ENCODE peak calls at places on chromosomes 16 and 17, in six cellular contexts. F is endothelial cell of umbilical vein, M is prostate gland, S is body of pancreas, Z is ovary, G is gastrocnemius medialis. Q is an unnamed sample. For H3K9me3 and H3K4me1, the result is how much of the 10 kb centered on the place peaks cover.

GRCh38 chr17:64679710-64680216 is 17.7 kb upstream of the SMURF2 start:
- DNase-seq in F (peak), M (no peak), S (no peak), Z (no peak), G (no peak), Q (no peak)

GRCh38 chr17:4712526-4712925 is 2.1 kb downstream of the ARRB2 start:
- DNase-seq in F (no peak), M (no peak), S (no peak), Z (no peak), G (no peak), Q (no peak)

GRCh38 chr17:67488161-67488560 is 111.1 kb downstream of the PITPNC1 start:
- DNase-seq in F (no peak), M (no peak), S (no peak), Z (peak), G (no peak), Q (peak)

GRCh38 chr17:6683081-6683684 is 30.0 kb downstream of the SLC13A5 start:
- DNase-seq in F (no peak), M (no peak), S (no peak), Z (no peak), G (no peak), Q (no peak)

GRCh38 chr16:54326266-54326662 is 39.7 kb upstream of the IRX3 start:
- DNase-seq in F (no peak), M (no peak), S (no peak), Z (no peak), G (no peak), Q (no peak)

GRCh38 chr17:66602659-66603363 is 232.1 kb upstream of the CACNG5 start:
- DNase-seq in F (no peak), M (no peak), S (no peak), Z (no peak), G (no peak), Q (peak)

GRCh38 chr16:2226245-2226793 is 2.9 kb downstream of the E4F1 start:
- DNase-seq in F (no peak), M (no peak), S (no peak), Z (no peak), G (no peak), Q (no peak)

GRCh38 chr16:88956546-88957455 is 20.2 kb downstream of the CBFA2T3 start:
- DNase-seq in F (no peak), M (no peak), S (no peak), Z (no peak), G (no peak), Q (no peak)

GRCh38 chr16:87465306-87465705 is 27.5 kb downstream of the ZCCHC14 start:
- DNase-seq in F (peak), M (peak), S (peak), Z (peak), G (peak), Q (peak)

GRCh38 chr17:45756266-45756989 is 27.7 kb upstream of the CRHR1 start:
- DNase-seq in F (no peak), M (no peak), S (no peak), Z (no peak), G (no peak), Q (no peak)

GRCh38 chr17:10745231-10745630 is 15.4 kb upstream of the TMEM220 start:
- DNase-seq in F (no peak), M (no peak), S (no peak), Z (no peak), G (no peak), Q (no peak)

GRCh38 chr16:324201-324450 is 28.4 kb downstream of the AXIN1 start:
- DNase-seq in F (no peak), M (no peak), S (no peak), Z (no peak), G (no peak), Q (no peak)

GRCh38 chr17:63579633-63580032 is 21.1 kb upstream of the TACO1 start:
- DNase-seq in F (peak), M (no peak), S (no peak), Z (no peak), G (no peak), Q (no peak)

GRCh38 chr16:28984619-28985135 is at the start of gene LAT:
- DNase-seq in F (no peak), M (no peak), S (no peak), Z (no peak), G (no peak), Q (no peak)

GRCh38 chr17:37340804-37341203 is 35.0 kb upstream of the C17orf78 start:
- DNase-seq in F (no peak), M (no peak), S (no peak), Z (no peak), G (no peak), Q (no peak)

GRCh38 chr16:89112377-89113151 is 18.9 kb downstream of the ACSF3 start:
- DNase-seq in F (no peak), M (no peak), S (no peak), Z (no peak), G (no peak), Q (no peak)

GRCh38 chr17:74952431-74953128 is 16.9 kb downstream of the OTOP3 start:
- DNase-seq in F (no peak), M (no peak), S (no peak), Z (no peak), G (no peak), Q (no peak)

GRCh38 chr16:49734330-49734729 is 121.6 kb downstream of the ZNF423 start:
- DNase-seq in F (no peak), M (no peak), S (no peak), Z (peak), G (no peak), Q (peak)

GRCh38 chr17:17139972-17140589 is 66.1 kb downstream of the PLD6 start:
- DNase-seq in F (no peak), M (no peak), S (no peak), Z (no peak), G (no peak), Q (no peak)

GRCh38 chr17:65794572-65794971 is 233.1 kb upstream of the AXIN2 start:
- DNase-seq in F (peak), M (no peak), S (peak), Z (no peak), G (no peak), Q (no peak)

GRCh38 chr16:386641-387156 is 4.9 kb upstream of the PGAP6 start:
- DNase-seq in F (no peak), M (no peak), S (no peak), Z (no peak), G (no peak), Q (no peak)

GRCh38 chr17:74152591-74153455 is 50.7 kb upstream of the RPL38 start:
- DNase-seq in F (no peak), M (no peak), S (no peak), Z (no peak), G (no peak), Q (no peak)

GRCh38 chr16:72425571-72426341 is 253.8 kb upstream of the PMFBP1 start:
- DNase-seq in F (no peak), M (no peak), S (no peak), Z (no peak), G (no peak), Q (no peak)

GRCh38 chr17:352421-353212 is at the start of gene RPH3AL:
- DNase-seq in F (peak), M (peak), S (peak), Z (no peak), G (peak), Q (no peak)

GRCh38 chr16:73010150-73010676 is 37.7 kb downstream of the ZFHX3 start:
- DNase-seq in F (peak), M (no peak), S (peak), Z (peak), G (no peak), Q (no peak)

GRCh38 chr17:38742431-38743308 is 5.5 kb downstream of the PCGF2 start:
- DNase-seq in F (peak), M (no peak), S (peak), Z (peak), G (no peak), Q (peak)

GRCh38 chr16:89574681-89575246 is 794 bp upstream of the CPNE7 start:
- DNase-seq in F (peak), M (no peak), S (peak), Z (peak), G (no peak), Q (no peak)

GRCh38 chr17:26818736-26819135 is 475.2 kb upstream of the WSB1 start:
- DNase-seq in F (peak), M (no peak), S (no peak), Z (no peak), G (no peak), Q (no peak)
- H3K9me3 ChIP-seq in F (under half), M (under half), S (under half), Z (under half), G (under half), Q (under half)

DNA sequence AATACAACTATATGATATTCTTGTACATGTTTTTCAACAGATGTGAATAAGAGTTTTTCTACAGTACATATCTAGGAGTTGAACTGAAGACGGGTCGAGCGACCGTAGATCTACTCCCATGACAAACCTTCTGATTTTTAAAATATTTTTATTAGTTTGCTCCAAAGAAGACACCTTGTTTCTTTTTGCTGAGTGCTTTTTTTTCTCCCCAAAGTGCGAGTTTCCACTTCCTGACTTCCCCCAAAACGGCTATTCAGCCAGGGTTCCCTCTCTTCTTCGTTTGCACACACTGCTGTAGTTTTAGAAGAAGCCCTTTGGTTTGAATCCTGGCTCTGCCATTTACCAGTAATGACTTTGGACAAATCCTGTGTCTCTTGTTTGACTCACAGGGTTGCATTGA is 241.7 kb upstream of the MAF start:
- DNase-seq in F (no peak), M (no peak), S (no peak), Z (no peak), G (no peak), Q (no peak)
- H3K4me1 ChIP-seq in F (under half), M (under half), S (under half), Z (under half), G (under half), Q (under half)

DNA sequence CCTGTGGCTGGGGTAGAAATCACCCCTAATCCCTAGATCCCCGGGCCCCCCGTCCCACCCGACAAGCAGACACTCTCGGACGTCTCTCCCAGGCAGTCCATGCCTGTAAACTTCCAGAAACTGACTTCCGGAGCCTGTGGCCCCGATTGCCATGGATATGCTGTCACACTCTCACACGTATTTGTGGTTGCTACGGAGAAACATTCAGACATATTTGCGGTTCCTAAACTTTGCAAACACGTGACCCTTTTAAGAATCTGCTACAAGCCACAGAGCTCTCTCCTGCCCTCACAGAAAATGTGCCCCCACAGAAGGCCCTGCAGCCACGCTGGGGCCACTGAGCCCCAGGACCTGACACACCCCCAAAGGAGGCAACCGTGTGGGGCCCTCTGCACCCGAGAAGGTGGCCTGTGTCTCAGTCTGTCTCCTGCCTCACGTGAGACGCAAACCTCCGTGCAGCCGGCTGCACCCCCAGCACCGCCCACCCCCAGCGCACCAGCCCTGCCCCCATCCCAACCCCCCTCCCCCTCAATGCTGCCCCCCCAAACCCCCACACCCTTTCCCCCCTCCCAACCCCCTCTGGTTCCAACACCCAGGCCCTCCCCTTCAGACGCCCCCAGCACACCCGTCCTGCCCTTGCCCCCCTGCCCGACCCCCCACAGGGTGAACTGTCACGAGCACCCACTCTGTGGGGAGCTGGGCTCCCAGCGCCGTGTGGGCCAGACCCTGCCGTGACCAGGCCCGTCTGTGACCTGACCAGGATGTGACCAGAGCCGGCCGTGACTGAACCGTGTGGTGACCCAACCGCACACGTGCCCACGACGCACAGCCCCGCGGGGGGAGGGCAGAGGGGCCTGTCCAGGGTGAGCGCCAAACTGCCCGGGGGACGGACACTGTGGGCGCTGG is 66.3 kb upstream of the METRNL start:
- DNase-seq in F (no peak), M (no peak), S (no peak), Z (no peak), G (no peak), Q (no peak)
- TF ChIP-seq POLR2A in F (no peak), M (no peak), S (no peak), Z (no peak), G (no peak), Q (no peak)

DNA sequence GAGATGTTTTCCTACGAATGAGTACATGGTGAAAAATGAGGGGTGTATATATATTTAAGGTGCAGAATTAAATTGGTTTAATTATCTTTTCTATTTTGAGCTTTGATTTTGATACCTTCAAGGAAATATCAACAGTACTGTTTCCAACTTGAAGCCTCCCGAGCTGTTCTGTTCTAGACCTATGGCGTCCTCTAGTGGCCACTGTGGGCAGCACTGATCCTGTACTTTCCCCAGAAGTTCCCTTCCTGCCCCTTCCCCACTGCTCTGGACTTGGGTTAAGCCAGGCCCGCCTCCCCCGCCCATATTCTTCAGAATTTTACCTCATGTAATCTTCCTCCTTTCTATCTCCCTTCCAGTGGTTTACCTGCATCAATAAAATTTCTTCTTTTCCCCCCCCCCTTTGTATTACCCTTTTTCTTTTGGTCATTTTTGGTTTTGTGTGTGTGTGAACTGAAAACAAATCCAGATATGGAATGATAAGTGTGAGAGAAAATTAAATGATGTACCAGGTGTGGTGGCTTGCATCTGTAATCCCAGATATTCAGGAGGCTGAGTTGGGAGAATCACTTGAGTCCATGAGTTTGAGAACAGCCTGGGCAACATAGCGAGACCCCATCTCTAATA is 1643.5 kb downstream of the TP53TG3F start:
- DNase-seq in F (no peak), M (no peak), S (no peak), Z (no peak), G (no peak), Q (no peak)
- H3K9me3 ChIP-seq in F (under half), M (under half), S (under half), Z (under half), G (under half), Q (under half)

DNA sequence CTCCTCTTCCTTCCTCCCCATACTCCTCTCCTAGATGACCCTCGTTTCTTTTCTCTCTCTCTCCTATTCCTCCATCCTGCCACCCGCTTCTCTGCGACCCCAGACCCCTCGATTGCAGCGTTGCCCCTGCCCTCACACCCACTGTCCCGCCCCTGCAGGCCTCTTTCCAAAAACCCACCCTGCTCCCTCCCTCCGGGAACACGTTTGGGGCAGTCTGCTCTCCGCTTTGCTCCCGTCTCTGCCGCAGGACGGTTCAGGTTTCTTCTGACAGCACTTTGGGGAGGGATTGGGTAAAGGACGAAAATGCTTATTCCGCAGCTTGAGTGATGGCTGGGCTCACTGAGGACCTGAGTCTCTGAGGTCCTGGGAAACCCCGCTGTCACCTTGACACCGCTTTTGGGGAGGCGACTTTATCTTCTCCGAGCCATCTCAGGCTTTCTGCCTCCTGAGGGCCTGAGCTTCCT is 685 bp downstream of the NDE1 start:
- DNase-seq in F (peak), M (no peak), S (peak), Z (peak), G (no peak), Q (peak)
- H3K4me1 ChIP-seq in F (under half), M (under half), S (under half), Z (under half), G (under half), Q (under half)